ENCODE peak calls at places on chromosomes 2 and 18, in nine cellular contexts. I, H, W, L, K, G, Y, X and D are unnamed samples.

GRCh38 chr2:74390601-74391000 is 10.5 kb upstream of the DCTN1 start:
- DNase-seq in I (no peak), H (no peak), W (no peak), L (no peak), K (no peak), G (no peak), Y (no peak), X (no peak), D (no peak)

GRCh38 chr18:525066-525797 is 24.7 kb upstream of the COLEC12 start:
- DNase-seq in I (no peak), H (peak), W (no peak), L (no peak), K (no peak), G (peak), Y (no peak), X (no peak), D (no peak)

GRCh38 chr18:45107425-45107824 is 426.7 kb downstream of the SETBP1 start:
- DNase-seq in I (no peak), H (peak), W (no peak), L (no peak), K (no peak), G (no peak), Y (no peak), X (no peak), D (peak)

GRCh38 chr18:23220355-23220754 is 85.1 kb downstream of the CABLES1 start:
- DNase-seq in I (no peak), H (no peak), W (no peak), L (no peak), K (no peak), G (no peak), Y (no peak), X (no peak), D (no peak)

GRCh38 chr2:219538488-219539294 is 4.9 kb downstream of the CHPF start:
- DNase-seq in I (no peak), H (no peak), W (no peak), L (no peak), K (no peak), G (no peak), Y (no peak), X (no peak), D (no peak)

GRCh38 chr2:156399950-156400703 is 36.1 kb upstream of the GPD2 start:
- DNase-seq in I (peak), H (peak), W (no peak), L (peak), K (no peak), G (no peak), Y (peak), X (peak), D (peak)

GRCh38 chr2:30679416-30680088 is 127.7 kb downstream of the CAPN13 start:
- DNase-seq in I (no peak), H (peak), W (no peak), L (no peak), K (no peak), G (no peak), Y (no peak), X (no peak), D (no peak)

GRCh38 chr18:23316986-23317385 is 136.1 kb upstream of the RIOK3 start:
- DNase-seq in I (no peak), H (no peak), W (no peak), L (no peak), K (no peak), G (no peak), Y (no peak), X (no peak), D (no peak)

GRCh38 chr2:101197215-101197745 is 46.1 kb upstream of the TBC1D8 start:
- DNase-seq in I (peak), H (no peak), W (no peak), L (no peak), K (no peak), G (no peak), Y (no peak), X (no peak), D (no peak)

GRCh38 chr18:10131783-10132381 is 218.1 kb downstream of the VAPA start:
- DNase-seq in I (no peak), H (no peak), W (no peak), L (no peak), K (no peak), G (no peak), Y (no peak), X (no peak), D (no peak)

GRCh38 chr2:183070942-183071844 is 7.4 kb upstream of the DUSP19 start:
- DNase-seq in I (peak), H (no peak), W (no peak), L (no peak), K (no peak), G (no peak), Y (peak), X (peak), D (peak)